ENCODE peak calls at places on chromosomes 2 and 18, in ten cellular contexts. T is stimulated activated CD4-positive, alpha-beta T cell treated with anti-CD3 and anti-CD28 coated beads, Interleukin-12 subunit alpha, Interleukin-12 subunit beta, amount 100 ng/mL, for 48 hours; J is naive thymus-derived CD4-positive, alpha-beta T cell; H is NAMALWA; B is Daoy; R is nephron progenitor cell; D is HT-29; O is activated T-helper 1 cell treated with Interleukin-2 at 50 U/mL for 16 hours; M is NCI-H1694; P is tibial artery. V is an unnamed sample.

GRCh38 chr2:96951125-96951654 is 35.2 kb downstream of the FAM178B start:
- DNase-seq in T (peak), J (peak), H (peak), B (peak), R (peak), D (peak), O (peak), M (peak), P (peak), V (peak)

GRCh38 chr18:35458677-35459441 is 38.9 kb downstream of the INO80C start:
- DNase-seq in T (no peak), J (no peak), H (no peak), B (peak), R (no peak), D (peak), O (no peak), M (no peak), P (no peak), V (no peak)

GRCh38 chr18:60018801-60019462 is 119.1 kb downstream of the PMAIP1 start:
- DNase-seq in T (no peak), J (no peak), H (no peak), B (no peak), R (no peak), D (no peak), O (no peak), M (no peak), P (no peak), V (no peak)

GRCh38 chr2:84483320-84483719 is 24.2 kb upstream of the SUCLG1 start:
- DNase-seq in T (no peak), J (no peak), H (no peak), B (no peak), R (no peak), D (no peak), O (no peak), M (no peak), P (no peak), V (no peak)

GRCh38 chr18:48988508-48989303 is 37.9 kb upstream of the SMAD7 start:
- DNase-seq in T (no peak), J (no peak), H (no peak), B (no peak), R (no peak), D (no peak), O (no peak), M (no peak), P (no peak), V (no peak)

GRCh38 chr18:73887801-73888200 is 259.8 kb downstream of the FBXO15 start:
- DNase-seq in T (no peak), J (no peak), H (no peak), B (no peak), R (no peak), D (no peak), O (no peak), M (no peak), P (no peak), V (no peak)

GRCh38 chr2:152566034-152566727 is 151.1 kb downstream of the PRPF40A start:
- DNase-seq in T (no peak), J (no peak), H (peak), B (no peak), R (no peak), D (no peak), O (no peak), M (no peak), P (no peak), V (no peak)

GRCh38 chr18:7766383-7766782 is 199.3 kb downstream of the PTPRM start:
- DNase-seq in T (no peak), J (no peak), H (no peak), B (no peak), R (no peak), D (no peak), O (no peak), M (no peak), P (no peak), V (no peak)

GRCh38 chr18:80210312-80211083 is 36.8 kb downstream of the PARD6G start:
- DNase-seq in T (no peak), J (no peak), H (peak), B (no peak), R (no peak), D (no peak), O (no peak), M (no peak), P (no peak), V (no peak)

GRCh38 chr2:241047253-241048010 is 49.0 kb downstream of the SNED1 start:
- DNase-seq in T (no peak), J (no peak), H (no peak), B (no peak), R (no peak), D (no peak), O (no peak), M (no peak), P (no peak), V (no peak)